ENCODE peak calls at places on chromosomes 12 and 14, in five cellular contexts. M, O, V, K and N are unnamed samples.

GRCh38 chr14:98218213-98218612 is 1053.8 kb downstream of the BCL11B start:
- DNase-seq in M (no peak), O (no peak), V (no peak), K (no peak), N (no peak)

GRCh38 chr14:98919431-98919830 is 352.6 kb downstream of the BCL11B start:
- DNase-seq in M (no peak), O (no peak), V (no peak), K (no peak), N (no peak)

GRCh38 chr14:23025181-23025788 is 9.4 kb downstream of the PSMB5 start:
- DNase-seq in M (no peak), O (no peak), V (no peak), K (no peak), N (no peak)

GRCh38 chr12:26152507-26153102 is 27.8 kb upstream of the BHLHE41 start:
- DNase-seq in M (no peak), O (no peak), V (no peak), K (no peak), N (no peak)

GRCh38 chr12:116339800-116340371 is 62.4 kb upstream of the MED13L start:
- DNase-seq in M (no peak), O (no peak), V (no peak), K (no peak), N (no peak)

GRCh38 chr12:93192878-93193277 is 184.8 kb upstream of the NUDT4 start:
- DNase-seq in M (no peak), O (no peak), V (no peak), K (no peak), N (no peak)

GRCh38 chr14:49930720-49931119 is 37.8 kb downstream of the ARF6 start:
- DNase-seq in M (no peak), O (no peak), V (no peak), K (no peak), N (no peak)

GRCh38 chr12:12883369-12884001 is 7.9 kb upstream of the GPRC5A start:
- DNase-seq in M (no peak), O (no peak), V (no peak), K (no peak), N (no peak)

GRCh38 chr12:78959556-78959955 is 95.0 kb downstream of the SYT1 start:
- DNase-seq in M (no peak), O (no peak), V (no peak), K (no peak), N (no peak)

GRCh38 chr12:28987538-28988383 is 161.3 kb upstream of the FAR2 start:
- DNase-seq in M (no peak), O (no peak), V (no peak), K (no peak), N (no peak)

GRCh38 chr12:67794151-67794550 is 145.6 kb downstream of the DYRK2 start:
- DNase-seq in M (no peak), O (no peak), V (no peak), K (no peak), N (no peak)

GRCh38 chr12:49622501-49623141 is 740 bp upstream of the PRPF40B start:
- DNase-seq in M (peak), O (no peak), V (peak), K (no peak), N (no peak)

GRCh38 chr12:66087365-66087943 is 43.1 kb downstream of the LLPH start:
- DNase-seq in M (peak), O (peak), V (peak), K (peak), N (no peak)

DNA sequence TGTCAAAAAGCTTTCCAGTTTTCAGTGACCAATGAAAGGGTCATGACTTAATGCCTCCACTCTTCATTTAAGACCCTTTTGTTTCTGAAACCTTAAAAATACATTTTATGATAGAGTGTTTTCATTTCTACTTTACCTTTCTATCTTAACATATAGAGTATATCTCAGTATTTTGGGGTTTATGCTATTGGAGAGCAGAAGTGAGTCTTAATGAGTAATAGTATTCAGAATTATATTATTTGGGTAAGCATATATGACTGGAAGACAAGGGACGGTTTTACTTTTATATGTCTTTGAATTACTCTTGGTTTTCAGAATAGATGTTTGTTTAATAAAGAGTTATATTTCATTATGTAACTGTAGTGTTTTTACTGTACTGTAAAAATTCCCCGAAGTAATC is 10.8 kb downstream of the ARHGAP5 start:
- DNase-seq in M (no peak), O (no peak), V (no peak), K (no peak), N (no peak)
- H3K27ac ChIP-seq in M (no peak), O (no peak), V (no peak), K (no peak), N (no peak)

GRCh38 chr12:121715862-121716435 is 3.4 kb downstream of the TMEM120B start:
- DNase-seq in M (no peak), O (no peak), V (no peak), K (no peak), N (no peak)
- H3K27ac ChIP-seq in M (no peak), O (no peak), V (no peak), K (no peak), N (no peak)

GRCh38 chr14:77154421-77154820 is 12.8 kb upstream of the ZDHHC22 start:
- DNase-seq in M (no peak), O (no peak), V (no peak), K (peak), N (no peak)
- H3K27ac ChIP-seq in M (no peak), O (no peak), V (no peak), K (peak), N (no peak)

GRCh38 chr12:104313568-104314241 is 10.2 kb downstream of the EID3 start:
- DNase-seq in M (no peak), O (no peak), V (no peak), K (no peak), N (no peak)

GRCh38 chr12:104315326-104316224 is 12.0 kb downstream of the EID3 start:
- DNase-seq in M (no peak), O (no peak), V (no peak), K (no peak), N (no peak)

GRCh38 chr12:104312654-104313053 is 9.1 kb downstream of the EID3 start:
- DNase-seq in M (no peak), O (no peak), V (no peak), K (no peak), N (no peak)

GRCh38 chr12:104312202-104312601 is 8.7 kb downstream of the EID3 start:
- DNase-seq in M (no peak), O (no peak), V (no peak), K (no peak), N (no peak)

DNA sequence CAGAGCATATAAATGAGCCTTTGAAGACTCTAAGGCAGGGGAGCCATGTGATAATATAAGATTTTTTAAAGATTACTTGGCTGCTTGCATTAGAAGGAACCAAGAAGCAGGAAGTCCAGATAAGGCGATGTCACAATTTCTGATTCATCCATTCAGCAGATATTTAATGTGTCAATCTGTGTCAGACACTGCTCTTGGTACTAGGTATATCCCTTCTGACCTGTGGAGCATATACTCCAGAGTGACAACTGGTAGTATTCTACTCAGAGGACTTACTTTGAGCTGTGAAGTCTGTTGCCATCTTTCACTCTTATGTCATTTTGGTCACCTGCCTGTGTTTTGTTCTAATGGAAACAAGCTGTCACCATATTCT is 10.7 kb downstream of the EID3 start:
- DNase-seq in M (no peak), O (no peak), V (no peak), K (no peak), N (no peak)
- H3K27ac ChIP-seq in M (no peak), O (no peak), V (no peak), K (no peak), N (no peak)

DNA sequence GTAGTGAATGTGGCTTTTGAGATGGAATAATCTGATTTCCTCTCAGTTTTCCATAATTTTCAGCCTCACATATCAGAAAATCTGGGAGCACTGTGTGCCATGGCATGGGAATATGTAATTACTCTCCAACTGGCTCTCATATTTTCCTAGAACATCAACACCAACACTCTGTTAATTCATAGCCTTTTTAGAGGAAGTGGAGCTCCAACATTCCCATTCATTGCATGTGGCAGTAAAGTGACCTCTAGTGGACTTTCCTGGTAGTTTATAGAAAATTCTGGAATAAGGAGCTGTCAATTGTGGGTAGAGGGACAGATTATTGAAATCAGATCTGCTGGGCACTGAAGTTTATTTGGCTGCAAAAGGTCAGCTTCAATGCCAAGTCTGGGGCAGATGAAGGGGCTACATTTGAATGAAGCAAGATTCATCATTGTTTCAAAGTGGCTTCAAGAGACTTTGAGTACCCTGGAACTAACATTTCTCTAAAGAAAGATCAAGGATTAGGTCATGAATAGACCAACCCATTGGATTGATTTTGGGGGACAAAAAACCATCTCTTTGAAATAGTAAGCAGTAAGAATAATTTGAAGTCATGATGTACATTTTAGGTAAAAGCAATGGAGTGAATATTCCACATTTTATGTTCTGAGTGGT is 23.6 kb upstream of the USP44 start:
- DNase-seq in M (no peak), O (no peak), V (no peak), K (no peak), N (no peak)
- H3K27ac ChIP-seq in M (no peak), O (no peak), V (no peak), K (no peak), N (no peak)

GRCh38 chr12:52014567-52015392 is 8.0 kb downstream of the TAMALIN start:
- DNase-seq in M (no peak), O (no peak), V (no peak), K (no peak), N (no peak)
- H3K27ac ChIP-seq in M (no peak), O (no peak), V (peak), K (peak), N (no peak)

DNA sequence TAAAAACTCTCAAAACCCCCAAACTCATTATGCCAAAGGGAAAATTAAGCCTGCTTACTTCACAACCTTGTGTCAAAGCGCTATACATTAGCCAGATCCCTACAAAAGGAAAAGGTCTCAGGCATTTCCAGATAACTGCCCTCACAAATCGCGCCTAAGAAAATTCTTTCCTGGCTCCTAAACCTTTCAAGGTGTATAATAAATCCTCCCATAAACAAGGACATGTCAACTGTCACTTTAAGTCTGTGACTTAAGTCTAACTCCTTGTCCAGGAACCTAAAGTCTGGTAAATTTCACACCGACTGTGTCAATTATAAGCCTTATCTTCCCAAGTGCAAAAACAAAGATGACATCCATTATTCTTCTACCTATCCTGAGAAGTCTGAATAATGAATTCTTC is 4.3 kb upstream of the ETFBKMT start:
- DNase-seq in M (no peak), O (no peak), V (no peak), K (no peak), N (no peak)
- H3K27ac ChIP-seq in M (no peak), O (no peak), V (no peak), K (no peak), N (no peak)

DNA sequence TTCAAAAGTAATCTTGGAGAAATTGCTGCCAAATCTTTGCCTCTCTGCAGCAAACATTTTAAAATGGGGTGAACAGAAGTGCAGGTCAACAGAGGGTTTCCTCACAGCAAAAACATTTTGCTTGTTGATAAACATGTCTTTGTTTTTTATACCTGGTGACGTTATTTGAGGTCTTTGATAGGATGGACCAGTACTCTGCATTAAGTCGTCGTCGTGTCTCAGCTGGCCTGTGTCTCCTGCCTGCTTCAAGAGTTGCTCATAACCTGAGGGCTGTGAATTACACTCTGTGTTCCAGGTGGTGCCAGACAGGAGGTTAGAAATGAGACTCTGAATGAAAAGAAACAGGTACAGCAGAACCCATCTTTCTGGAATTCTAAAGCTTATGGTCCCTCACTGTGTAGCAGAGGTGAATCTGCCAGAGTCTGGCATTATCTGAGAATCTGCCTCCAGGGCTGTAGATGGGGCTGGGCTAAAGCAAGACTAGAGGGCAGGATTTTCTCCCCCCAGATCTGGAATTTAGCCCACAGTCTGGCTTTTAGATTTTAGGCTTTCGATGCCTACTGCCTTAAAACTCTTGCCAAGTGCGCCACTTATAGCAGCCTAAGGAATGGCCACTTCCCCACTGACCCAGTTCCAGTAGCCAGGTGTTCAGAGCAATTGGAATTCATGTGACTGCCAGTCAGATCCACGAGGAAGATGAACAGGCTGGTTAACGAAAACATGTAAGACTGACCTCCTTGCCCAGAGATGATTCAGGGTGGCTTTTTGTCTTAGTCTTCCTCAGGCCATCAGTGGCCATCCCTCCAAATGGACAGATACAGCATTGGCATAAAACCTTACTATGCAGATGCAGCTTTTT is 161.2 kb downstream of the PRKCH start:
- DNase-seq in M (no peak), O (no peak), V (no peak), K (no peak), N (no peak)
- H3K27ac ChIP-seq in M (no peak), O (no peak), V (no peak), K (no peak), N (no peak)